ENCODE peak calls at places on chromosomes 16 and 17, in nine cellular contexts. One of them, this sample, is unnamed.

GRCh38 chr16:50126183-50126582 is 26.9 kb upstream of the TENT4B start:
- DNase-seq in fibroblast of the aortic adventitia: no peak
- DNase-seq in stimulated activated CD4-positive, alpha-beta T cell treated with anti-CD3 and anti-CD28 coated beads, Interleukin-12 subunit alpha, Interleukin-12 subunit beta, amount 100 ng/mL, for 24 hours: no peak
- DNase-seq in GM04504: no peak
- DNase-seq in HuH-7: no peak
- DNase-seq in SK-N-DZ: no peak
- DNase-seq in central memory CD4-positive, alpha-beta T cell: no peak
- DNase-seq in stimulated activated CD8-positive, alpha-beta memory T cell treated with anti-CD3 and anti-CD28 coated beads, Interleukin-15, amount 100 ng/mL, for 24 hours: no peak
- DNase-seq in activated T-cell treated with anti-CD3 and anti-CD28 coated beads for 48 hours: no peak
- DNase-seq in this sample: no peak

GRCh38 chr16:12210258-12210880 is 233.8 kb downstream of the SNX29 start:
- DNase-seq in GM04504: no peak
- DNase-seq in activated T-cell treated with anti-CD3 and anti-CD28 coated beads for 48 hours: no peak
- DNase-seq in fibroblast of the aortic adventitia: no peak
- DNase-seq in stimulated activated CD8-positive, alpha-beta memory T cell treated with anti-CD3 and anti-CD28 coated beads, Interleukin-15, amount 100 ng/mL, for 24 hours: no peak
- DNase-seq in SK-N-DZ: no peak
- DNase-seq in central memory CD4-positive, alpha-beta T cell: no peak
- DNase-seq in HuH-7: no peak
- DNase-seq in stimulated activated CD4-positive, alpha-beta T cell treated with anti-CD3 and anti-CD28 coated beads, Interleukin-12 subunit alpha, Interleukin-12 subunit beta, amount 100 ng/mL, for 24 hours: no peak
- DNase-seq in this sample: no peak

GRCh38 chr17:55177914-55178217 is 86.9 kb upstream of the HLF start:
- DNase-seq in SK-N-DZ: no peak
- DNase-seq in HuH-7: no peak
- DNase-seq in central memory CD4-positive, alpha-beta T cell: no peak
- DNase-seq in activated T-cell treated with anti-CD3 and anti-CD28 coated beads for 48 hours: no peak
- DNase-seq in stimulated activated CD4-positive, alpha-beta T cell treated with anti-CD3 and anti-CD28 coated beads, Interleukin-12 subunit alpha, Interleukin-12 subunit beta, amount 100 ng/mL, for 24 hours: no peak
- DNase-seq in stimulated activated CD8-positive, alpha-beta memory T cell treated with anti-CD3 and anti-CD28 coated beads, Interleukin-15, amount 100 ng/mL, for 24 hours: no peak
- DNase-seq in GM04504: no peak
- DNase-seq in fibroblast of the aortic adventitia: no peak
- DNase-seq in this sample: no peak

GRCh38 chr17:77316191-77316641 is 175.4 kb downstream of the SEC14L1 start:
- DNase-seq in stimulated activated CD4-positive, alpha-beta T cell treated with anti-CD3 and anti-CD28 coated beads, Interleukin-12 subunit alpha, Interleukin-12 subunit beta, amount 100 ng/mL, for 24 hours: no peak
- DNase-seq in HuH-7: no peak
- DNase-seq in SK-N-DZ: no peak
- DNase-seq in fibroblast of the aortic adventitia: peak
- DNase-seq in GM04504: peak
- DNase-seq in activated T-cell treated with anti-CD3 and anti-CD28 coated beads for 48 hours: no peak
- DNase-seq in stimulated activated CD8-positive, alpha-beta memory T cell treated with anti-CD3 and anti-CD28 coated beads, Interleukin-15, amount 100 ng/mL, for 24 hours: no peak
- DNase-seq in central memory CD4-positive, alpha-beta T cell: no peak
- DNase-seq in this sample: no peak

GRCh38 chr16:4692460-4693295 is 684 bp upstream of the NUDT16L1 start:
- DNase-seq in stimulated activated CD8-positive, alpha-beta memory T cell treated with anti-CD3 and anti-CD28 coated beads, Interleukin-15, amount 100 ng/mL, for 24 hours: no peak
- DNase-seq in SK-N-DZ: no peak
- DNase-seq in stimulated activated CD4-positive, alpha-beta T cell treated with anti-CD3 and anti-CD28 coated beads, Interleukin-12 subunit alpha, Interleukin-12 subunit beta, amount 100 ng/mL, for 24 hours: no peak
- DNase-seq in central memory CD4-positive, alpha-beta T cell: no peak
- DNase-seq in activated T-cell treated with anti-CD3 and anti-CD28 coated beads for 48 hours: no peak
- DNase-seq in fibroblast of the aortic adventitia: peak
- DNase-seq in GM04504: no peak
- DNase-seq in HuH-7: no peak
- DNase-seq in this sample: no peak

GRCh38 chr16:12439443-12440232 is 364.0 kb downstream of the CPPED1 start:
- DNase-seq in activated T-cell treated with anti-CD3 and anti-CD28 coated beads for 48 hours: no peak
- DNase-seq in stimulated activated CD4-positive, alpha-beta T cell treated with anti-CD3 and anti-CD28 coated beads, Interleukin-12 subunit alpha, Interleukin-12 subunit beta, amount 100 ng/mL, for 24 hours: no peak
- DNase-seq in HuH-7: no peak
- DNase-seq in central memory CD4-positive, alpha-beta T cell: no peak
- DNase-seq in SK-N-DZ: no peak
- DNase-seq in fibroblast of the aortic adventitia: no peak
- DNase-seq in GM04504: no peak
- DNase-seq in stimulated activated CD8-positive, alpha-beta memory T cell treated with anti-CD3 and anti-CD28 coated beads, Interleukin-15, amount 100 ng/mL, for 24 hours: no peak
- DNase-seq in this sample: no peak

GRCh38 chr17:40846515-40847155 is 20.4 kb downstream of the KRT12 start:
- DNase-seq in central memory CD4-positive, alpha-beta T cell: no peak
- DNase-seq in activated T-cell treated with anti-CD3 and anti-CD28 coated beads for 48 hours: no peak
- DNase-seq in stimulated activated CD8-positive, alpha-beta memory T cell treated with anti-CD3 and anti-CD28 coated beads, Interleukin-15, amount 100 ng/mL, for 24 hours: no peak
- DNase-seq in HuH-7: no peak
- DNase-seq in GM04504: no peak
- DNase-seq in stimulated activated CD4-positive, alpha-beta T cell treated with anti-CD3 and anti-CD28 coated beads, Interleukin-12 subunit alpha, Interleukin-12 subunit beta, amount 100 ng/mL, for 24 hours: no peak
- DNase-seq in fibroblast of the aortic adventitia: no peak
- DNase-seq in SK-N-DZ: no peak
- DNase-seq in this sample: no peak

GRCh38 chr17:17935321-17936271 is 36.6 kb downstream of the TOM1L2 start:
- DNase-seq in stimulated activated CD8-positive, alpha-beta memory T cell treated with anti-CD3 and anti-CD28 coated beads, Interleukin-15, amount 100 ng/mL, for 24 hours: no peak
- DNase-seq in SK-N-DZ: no peak
- DNase-seq in activated T-cell treated with anti-CD3 and anti-CD28 coated beads for 48 hours: no peak
- DNase-seq in fibroblast of the aortic adventitia: peak
- DNase-seq in central memory CD4-positive, alpha-beta T cell: no peak
- DNase-seq in HuH-7: peak
- DNase-seq in stimulated activated CD4-positive, alpha-beta T cell treated with anti-CD3 and anti-CD28 coated beads, Interleukin-12 subunit alpha, Interleukin-12 subunit beta, amount 100 ng/mL, for 24 hours: no peak
- DNase-seq in GM04504: peak
- DNase-seq in this sample: peak

GRCh38 chr16:66970775-66971725 is 10.0 kb downstream of the CES3 start:
- DNase-seq in GM04504: no peak
- DNase-seq in SK-N-DZ: no peak
- DNase-seq in stimulated activated CD8-positive, alpha-beta memory T cell treated with anti-CD3 and anti-CD28 coated beads, Interleukin-15, amount 100 ng/mL, for 24 hours: no peak
- DNase-seq in activated T-cell treated with anti-CD3 and anti-CD28 coated beads for 48 hours: no peak
- DNase-seq in stimulated activated CD4-positive, alpha-beta T cell treated with anti-CD3 and anti-CD28 coated beads, Interleukin-12 subunit alpha, Interleukin-12 subunit beta, amount 100 ng/mL, for 24 hours: no peak
- DNase-seq in HuH-7: no peak
- DNase-seq in fibroblast of the aortic adventitia: peak
- DNase-seq in central memory CD4-positive, alpha-beta T cell: no peak
- DNase-seq in this sample: no peak

GRCh38 chr17:58092101-58092796 is 9.0 kb downstream of the DYNLL2 start:
- DNase-seq in stimulated activated CD8-positive, alpha-beta memory T cell treated with anti-CD3 and anti-CD28 coated beads, Interleukin-15, amount 100 ng/mL, for 24 hours: no peak
- DNase-seq in HuH-7: no peak
- DNase-seq in SK-N-DZ: no peak
- DNase-seq in fibroblast of the aortic adventitia: no peak
- DNase-seq in activated T-cell treated with anti-CD3 and anti-CD28 coated beads for 48 hours: no peak
- DNase-seq in stimulated activated CD4-positive, alpha-beta T cell treated with anti-CD3 and anti-CD28 coated beads, Interleukin-12 subunit alpha, Interleukin-12 subunit beta, amount 100 ng/mL, for 24 hours: no peak
- DNase-seq in central memory CD4-positive, alpha-beta T cell: no peak
- DNase-seq in GM04504: no peak
- DNase-seq in this sample: no peak

GRCh38 chr17:80182118-80182844 is 12.5 kb downstream of the CARD14 start:
- DNase-seq in stimulated activated CD8-positive, alpha-beta memory T cell treated with anti-CD3 and anti-CD28 coated beads, Interleukin-15, amount 100 ng/mL, for 24 hours: no peak
- DNase-seq in HuH-7: no peak
- DNase-seq in central memory CD4-positive, alpha-beta T cell: no peak
- DNase-seq in SK-N-DZ: no peak
- DNase-seq in fibroblast of the aortic adventitia: no peak
- DNase-seq in GM04504: no peak
- DNase-seq in stimulated activated CD4-positive, alpha-beta T cell treated with anti-CD3 and anti-CD28 coated beads, Interleukin-12 subunit alpha, Interleukin-12 subunit beta, amount 100 ng/mL, for 24 hours: no peak
- DNase-seq in activated T-cell treated with anti-CD3 and anti-CD28 coated beads for 48 hours: no peak
- DNase-seq in this sample: no peak

GRCh38 chr16:63702981-63703590 is 1418.8 kb downstream of the CDH11 start:
- DNase-seq in activated T-cell treated with anti-CD3 and anti-CD28 coated beads for 48 hours: no peak
- DNase-seq in central memory CD4-positive, alpha-beta T cell: no peak
- DNase-seq in stimulated activated CD8-positive, alpha-beta memory T cell treated with anti-CD3 and anti-CD28 coated beads, Interleukin-15, amount 100 ng/mL, for 24 hours: no peak
- DNase-seq in stimulated activated CD4-positive, alpha-beta T cell treated with anti-CD3 and anti-CD28 coated beads, Interleukin-12 subunit alpha, Interleukin-12 subunit beta, amount 100 ng/mL, for 24 hours: no peak
- DNase-seq in SK-N-DZ: peak
- DNase-seq in HuH-7: no peak
- DNase-seq in fibroblast of the aortic adventitia: no peak
- DNase-seq in GM04504: no peak
- DNase-seq in this sample: no peak

GRCh38 chr17:7849185-7850117 is 5.4 kb upstream of the TMEM88 start:
- DNase-seq in stimulated activated CD4-positive, alpha-beta T cell treated with anti-CD3 and anti-CD28 coated beads, Interleukin-12 subunit alpha, Interleukin-12 subunit beta, amount 100 ng/mL, for 24 hours: no peak
- DNase-seq in SK-N-DZ: no peak
- DNase-seq in activated T-cell treated with anti-CD3 and anti-CD28 coated beads for 48 hours: no peak
- DNase-seq in central memory CD4-positive, alpha-beta T cell: no peak
- DNase-seq in HuH-7: no peak
- DNase-seq in stimulated activated CD8-positive, alpha-beta memory T cell treated with anti-CD3 and anti-CD28 coated beads, Interleukin-15, amount 100 ng/mL, for 24 hours: no peak
- DNase-seq in fibroblast of the aortic adventitia: no peak
- DNase-seq in GM04504: no peak
- DNase-seq in this sample: no peak

GRCh38 chr16:51637744-51638100 is 486.7 kb upstream of the SALL1 start:
- DNase-seq in HuH-7: no peak
- DNase-seq in central memory CD4-positive, alpha-beta T cell: no peak
- DNase-seq in fibroblast of the aortic adventitia: peak
- DNase-seq in stimulated activated CD4-positive, alpha-beta T cell treated with anti-CD3 and anti-CD28 coated beads, Interleukin-12 subunit alpha, Interleukin-12 subunit beta, amount 100 ng/mL, for 24 hours: no peak
- DNase-seq in SK-N-DZ: peak
- DNase-seq in stimulated activated CD8-positive, alpha-beta memory T cell treated with anti-CD3 and anti-CD28 coated beads, Interleukin-15, amount 100 ng/mL, for 24 hours: no peak
- DNase-seq in activated T-cell treated with anti-CD3 and anti-CD28 coated beads for 48 hours: no peak
- DNase-seq in GM04504: no peak
- DNase-seq in this sample: no peak

GRCh38 chr16:69741519-69741918 is 13.2 kb downstream of the NOB1 start:
- DNase-seq in fibroblast of the aortic adventitia: peak
- DNase-seq in SK-N-DZ: no peak
- DNase-seq in GM04504: no peak
- DNase-seq in activated T-cell treated with anti-CD3 and anti-CD28 coated beads for 48 hours: no peak
- DNase-seq in HuH-7: no peak
- DNase-seq in central memory CD4-positive, alpha-beta T cell: no peak
- DNase-seq in stimulated activated CD4-positive, alpha-beta T cell treated with anti-CD3 and anti-CD28 coated beads, Interleukin-12 subunit alpha, Interleukin-12 subunit beta, amount 100 ng/mL, for 24 hours: no peak
- DNase-seq in stimulated activated CD8-positive, alpha-beta memory T cell treated with anti-CD3 and anti-CD28 coated beads, Interleukin-15, amount 100 ng/mL, for 24 hours: no peak
- DNase-seq in this sample: no peak

GRCh38 chr17:28737770-28738679 is 5.8 kb upstream of the TRAF4 start:
- DNase-seq in fibroblast of the aortic adventitia: no peak
- DNase-seq in stimulated activated CD4-positive, alpha-beta T cell treated with anti-CD3 and anti-CD28 coated beads, Interleukin-12 subunit alpha, Interleukin-12 subunit beta, amount 100 ng/mL, for 24 hours: no peak
- DNase-seq in activated T-cell treated with anti-CD3 and anti-CD28 coated beads for 48 hours: no peak
- DNase-seq in stimulated activated CD8-positive, alpha-beta memory T cell treated with anti-CD3 and anti-CD28 coated beads, Interleukin-15, amount 100 ng/mL, for 24 hours: no peak
- DNase-seq in SK-N-DZ: no peak
- DNase-seq in GM04504: no peak
- DNase-seq in central memory CD4-positive, alpha-beta T cell: no peak
- DNase-seq in HuH-7: no peak
- DNase-seq in this sample: no peak

GRCh38 chr16:1078579-1079021 is 6.1 kb downstream of the SSTR5 start:
- DNase-seq in fibroblast of the aortic adventitia: peak
- DNase-seq in GM04504: no peak
- DNase-seq in activated T-cell treated with anti-CD3 and anti-CD28 coated beads for 48 hours: no peak
- DNase-seq in stimulated activated CD8-positive, alpha-beta memory T cell treated with anti-CD3 and anti-CD28 coated beads, Interleukin-15, amount 100 ng/mL, for 24 hours: no peak
- DNase-seq in stimulated activated CD4-positive, alpha-beta T cell treated with anti-CD3 and anti-CD28 coated beads, Interleukin-12 subunit alpha, Interleukin-12 subunit beta, amount 100 ng/mL, for 24 hours: no peak
- DNase-seq in SK-N-DZ: peak
- DNase-seq in central memory CD4-positive, alpha-beta T cell: no peak
- DNase-seq in HuH-7: peak
- DNase-seq in this sample: peak

GRCh38 chr17:52790359-52790955 is 631.9 kb upstream of the CA10 start:
- DNase-seq in activated T-cell treated with anti-CD3 and anti-CD28 coated beads for 48 hours: no peak
- DNase-seq in central memory CD4-positive, alpha-beta T cell: no peak
- DNase-seq in SK-N-DZ: peak
- DNase-seq in GM04504: no peak
- DNase-seq in stimulated activated CD8-positive, alpha-beta memory T cell treated with anti-CD3 and anti-CD28 coated beads, Interleukin-15, amount 100 ng/mL, for 24 hours: no peak
- DNase-seq in HuH-7: no peak
- DNase-seq in fibroblast of the aortic adventitia: no peak
- DNase-seq in stimulated activated CD4-positive, alpha-beta T cell treated with anti-CD3 and anti-CD28 coated beads, Interleukin-12 subunit alpha, Interleukin-12 subunit beta, amount 100 ng/mL, for 24 hours: no peak
- DNase-seq in this sample: no peak

GRCh38 chr17:50209472-50210248 is 8.2 kb upstream of the COL1A1 start:
- DNase-seq in HuH-7: no peak
- DNase-seq in activated T-cell treated with anti-CD3 and anti-CD28 coated beads for 48 hours: no peak
- DNase-seq in stimulated activated CD4-positive, alpha-beta T cell treated with anti-CD3 and anti-CD28 coated beads, Interleukin-12 subunit alpha, Interleukin-12 subunit beta, amount 100 ng/mL, for 24 hours: no peak
- DNase-seq in stimulated activated CD8-positive, alpha-beta memory T cell treated with anti-CD3 and anti-CD28 coated beads, Interleukin-15, amount 100 ng/mL, for 24 hours: no peak
- DNase-seq in SK-N-DZ: peak
- DNase-seq in fibroblast of the aortic adventitia: peak
- DNase-seq in GM04504: peak
- DNase-seq in central memory CD4-positive, alpha-beta T cell: no peak
- DNase-seq in this sample: peak

GRCh38 chr16:52976539-52977167 is 76.0 kb downstream of the CHD9NB start:
- DNase-seq in activated T-cell treated with anti-CD3 and anti-CD28 coated beads for 48 hours: no peak
- DNase-seq in stimulated activated CD4-positive, alpha-beta T cell treated with anti-CD3 and anti-CD28 coated beads, Interleukin-12 subunit alpha, Interleukin-12 subunit beta, amount 100 ng/mL, for 24 hours: no peak
- DNase-seq in central memory CD4-positive, alpha-beta T cell: no peak
- DNase-seq in HuH-7: peak
- DNase-seq in fibroblast of the aortic adventitia: peak
- DNase-seq in stimulated activated CD8-positive, alpha-beta memory T cell treated with anti-CD3 and anti-CD28 coated beads, Interleukin-15, amount 100 ng/mL, for 24 hours: no peak
- DNase-seq in GM04504: peak
- DNase-seq in SK-N-DZ: peak
- DNase-seq in this sample: no peak

GRCh38 chr17:83136156-83136555 is 56.7 kb downstream of the METRNL start:
- DNase-seq in SK-N-DZ: no peak
- DNase-seq in fibroblast of the aortic adventitia: no peak
- DNase-seq in stimulated activated CD8-positive, alpha-beta memory T cell treated with anti-CD3 and anti-CD28 coated beads, Interleukin-15, amount 100 ng/mL, for 24 hours: no peak
- DNase-seq in central memory CD4-positive, alpha-beta T cell: no peak
- DNase-seq in stimulated activated CD4-positive, alpha-beta T cell treated with anti-CD3 and anti-CD28 coated beads, Interleukin-12 subunit alpha, Interleukin-12 subunit beta, amount 100 ng/mL, for 24 hours: no peak
- DNase-seq in GM04504: no peak
- DNase-seq in HuH-7: no peak
- DNase-seq in activated T-cell treated with anti-CD3 and anti-CD28 coated beads for 48 hours: no peak
- DNase-seq in this sample: no peak

GRCh38 chr16:23534868-23535860 is 22.0 kb downstream of the EARS2 start:
- DNase-seq in GM04504: no peak
- DNase-seq in HuH-7: no peak
- DNase-seq in central memory CD4-positive, alpha-beta T cell: no peak
- DNase-seq in fibroblast of the aortic adventitia: no peak
- DNase-seq in SK-N-DZ: no peak
- DNase-seq in stimulated activated CD4-positive, alpha-beta T cell treated with anti-CD3 and anti-CD28 coated beads, Interleukin-12 subunit alpha, Interleukin-12 subunit beta, amount 100 ng/mL, for 24 hours: no peak
- DNase-seq in activated T-cell treated with anti-CD3 and anti-CD28 coated beads for 48 hours: no peak
- DNase-seq in stimulated activated CD8-positive, alpha-beta memory T cell treated with anti-CD3 and anti-CD28 coated beads, Interleukin-15, amount 100 ng/mL, for 24 hours: no peak
- DNase-seq in this sample: no peak

GRCh38 chr17:74739227-74739831 is 2.3 kb downstream of the RAB37 start:
- DNase-seq in fibroblast of the aortic adventitia: no peak
- DNase-seq in central memory CD4-positive, alpha-beta T cell: no peak
- DNase-seq in stimulated activated CD4-positive, alpha-beta T cell treated with anti-CD3 and anti-CD28 coated beads, Interleukin-12 subunit alpha, Interleukin-12 subunit beta, amount 100 ng/mL, for 24 hours: no peak
- DNase-seq in SK-N-DZ: no peak
- DNase-seq in HuH-7: no peak
- DNase-seq in activated T-cell treated with anti-CD3 and anti-CD28 coated beads for 48 hours: no peak
- DNase-seq in stimulated activated CD8-positive, alpha-beta memory T cell treated with anti-CD3 and anti-CD28 coated beads, Interleukin-15, amount 100 ng/mL, for 24 hours: no peak
- DNase-seq in GM04504: no peak
- DNase-seq in this sample: no peak

GRCh38 chr17:81035389-81036127 is 607 bp downstream of the BAIAP2 start:
- DNase-seq in GM04504: no peak
- DNase-seq in activated T-cell treated with anti-CD3 and anti-CD28 coated beads for 48 hours: no peak
- DNase-seq in SK-N-DZ: no peak
- DNase-seq in HuH-7: no peak
- DNase-seq in central memory CD4-positive, alpha-beta T cell: no peak
- DNase-seq in stimulated activated CD8-positive, alpha-beta memory T cell treated with anti-CD3 and anti-CD28 coated beads, Interleukin-15, amount 100 ng/mL, for 24 hours: no peak
- DNase-seq in stimulated activated CD4-positive, alpha-beta T cell treated with anti-CD3 and anti-CD28 coated beads, Interleukin-12 subunit alpha, Interleukin-12 subunit beta, amount 100 ng/mL, for 24 hours: no peak
- DNase-seq in fibroblast of the aortic adventitia: peak
- DNase-seq in this sample: no peak

GRCh38 chr16:54318941-54319340 is 32.4 kb upstream of the IRX3 start:
- DNase-seq in HuH-7: no peak
- DNase-seq in stimulated activated CD4-positive, alpha-beta T cell treated with anti-CD3 and anti-CD28 coated beads, Interleukin-12 subunit alpha, Interleukin-12 subunit beta, amount 100 ng/mL, for 24 hours: no peak
- DNase-seq in fibroblast of the aortic adventitia: peak
- DNase-seq in activated T-cell treated with anti-CD3 and anti-CD28 coated beads for 48 hours: no peak
- DNase-seq in central memory CD4-positive, alpha-beta T cell: no peak
- DNase-seq in SK-N-DZ: no peak
- DNase-seq in stimulated activated CD8-positive, alpha-beta memory T cell treated with anti-CD3 and anti-CD28 coated beads, Interleukin-15, amount 100 ng/mL, for 24 hours: no peak
- DNase-seq in GM04504: no peak
- DNase-seq in this sample: no peak

GRCh38 chr16:9465150-9465549 is 373.7 kb downstream of the HAPSTR1 start:
- DNase-seq in stimulated activated CD8-positive, alpha-beta memory T cell treated with anti-CD3 and anti-CD28 coated beads, Interleukin-15, amount 100 ng/mL, for 24 hours: no peak
- DNase-seq in GM04504: no peak
- DNase-seq in activated T-cell treated with anti-CD3 and anti-CD28 coated beads for 48 hours: no peak
- DNase-seq in fibroblast of the aortic adventitia: no peak
- DNase-seq in SK-N-DZ: no peak
- DNase-seq in HuH-7: no peak
- DNase-seq in stimulated activated CD4-positive, alpha-beta T cell treated with anti-CD3 and anti-CD28 coated beads, Interleukin-12 subunit alpha, Interleukin-12 subunit beta, amount 100 ng/mL, for 24 hours: no peak
- DNase-seq in central memory CD4-positive, alpha-beta T cell: no peak
- DNase-seq in this sample: no peak

GRCh38 chr16:75526032-75526790 is 9.7 kb downstream of the CHST5 start:
- DNase-seq in activated T-cell treated with anti-CD3 and anti-CD28 coated beads for 48 hours: no peak
- DNase-seq in stimulated activated CD4-positive, alpha-beta T cell treated with anti-CD3 and anti-CD28 coated beads, Interleukin-12 subunit alpha, Interleukin-12 subunit beta, amount 100 ng/mL, for 24 hours: no peak
- DNase-seq in GM04504: no peak
- DNase-seq in SK-N-DZ: no peak
- DNase-seq in fibroblast of the aortic adventitia: no peak
- DNase-seq in stimulated activated CD8-positive, alpha-beta memory T cell treated with anti-CD3 and anti-CD28 coated beads, Interleukin-15, amount 100 ng/mL, for 24 hours: no peak
- DNase-seq in central memory CD4-positive, alpha-beta T cell: no peak
- DNase-seq in HuH-7: no peak
- DNase-seq in this sample: no peak

GRCh38 chr16:56931253-56931768 is 631 bp upstream of the HERPUD1 start:
- DNase-seq in GM04504: no peak
- DNase-seq in activated T-cell treated with anti-CD3 and anti-CD28 coated beads for 48 hours: no peak
- DNase-seq in stimulated activated CD4-positive, alpha-beta T cell treated with anti-CD3 and anti-CD28 coated beads, Interleukin-12 subunit alpha, Interleukin-12 subunit beta, amount 100 ng/mL, for 24 hours: no peak
- DNase-seq in central memory CD4-positive, alpha-beta T cell: no peak
- DNase-seq in SK-N-DZ: peak
- DNase-seq in fibroblast of the aortic adventitia: no peak
- DNase-seq in stimulated activated CD8-positive, alpha-beta memory T cell treated with anti-CD3 and anti-CD28 coated beads, Interleukin-15, amount 100 ng/mL, for 24 hours: no peak
- DNase-seq in HuH-7: no peak
- DNase-seq in this sample: no peak

GRCh38 chr17:29390856-29391631 is 881 bp downstream of the TAOK1 start:
- DNase-seq in HuH-7: peak
- DNase-seq in central memory CD4-positive, alpha-beta T cell: peak
- DNase-seq in fibroblast of the aortic adventitia: no peak
- DNase-seq in stimulated activated CD8-positive, alpha-beta memory T cell treated with anti-CD3 and anti-CD28 coated beads, Interleukin-15, amount 100 ng/mL, for 24 hours: no peak
- DNase-seq in SK-N-DZ: peak
- DNase-seq in activated T-cell treated with anti-CD3 and anti-CD28 coated beads for 48 hours: no peak
- DNase-seq in stimulated activated CD4-positive, alpha-beta T cell treated with anti-CD3 and anti-CD28 coated beads, Interleukin-12 subunit alpha, Interleukin-12 subunit beta, amount 100 ng/mL, for 24 hours: no peak
- DNase-seq in GM04504: no peak
- DNase-seq in this sample: no peak

GRCh38 chr17:18025596-18026407 is 13.2 kb downstream of the ATPAF2 start:
- DNase-seq in activated T-cell treated with anti-CD3 and anti-CD28 coated beads for 48 hours: peak
- DNase-seq in GM04504: no peak
- DNase-seq in stimulated activated CD4-positive, alpha-beta T cell treated with anti-CD3 and anti-CD28 coated beads, Interleukin-12 subunit alpha, Interleukin-12 subunit beta, amount 100 ng/mL, for 24 hours: no peak
- DNase-seq in HuH-7: no peak
- DNase-seq in fibroblast of the aortic adventitia: peak
- DNase-seq in SK-N-DZ: no peak
- DNase-seq in stimulated activated CD8-positive, alpha-beta memory T cell treated with anti-CD3 and anti-CD28 coated beads, Interleukin-15, amount 100 ng/mL, for 24 hours: no peak
- DNase-seq in central memory CD4-positive, alpha-beta T cell: no peak
- DNase-seq in this sample: no peak

GRCh38 chr16:80948886-80949502 is 57.7 kb downstream of the CMC2 start:
- DNase-seq in stimulated activated CD4-positive, alpha-beta T cell treated with anti-CD3 and anti-CD28 coated beads, Interleukin-12 subunit alpha, Interleukin-12 subunit beta, amount 100 ng/mL, for 24 hours: no peak
- DNase-seq in stimulated activated CD8-positive, alpha-beta memory T cell treated with anti-CD3 and anti-CD28 coated beads, Interleukin-15, amount 100 ng/mL, for 24 hours: no peak
- DNase-seq in central memory CD4-positive, alpha-beta T cell: no peak
- DNase-seq in activated T-cell treated with anti-CD3 and anti-CD28 coated beads for 48 hours: peak
- DNase-seq in GM04504: no peak
- DNase-seq in HuH-7: peak
- DNase-seq in fibroblast of the aortic adventitia: peak
- DNase-seq in SK-N-DZ: peak
- DNase-seq in this sample: no peak